ENCODE peak calls at places on chromosome 4, in ten cellular contexts. X, U, I, N, J, G, B, S, P and K are unnamed samples.

GRCh38 chr4:169102011-169102410 is 92.0 kb upstream of the CBR4 start:
- DNase-seq in J (no peak), U (no peak), P (no peak), X (no peak), S (no peak), I (no peak), N (no peak), B (no peak), G (no peak), K (no peak)

GRCh38 chr4:15040916-15041463 is 38.7 kb downstream of the CPEB2 start:
- DNase-seq in P (no peak), J (peak; percentile 11), B (no peak), I (no peak), N (no peak), X (no peak), S (no peak), G (no peak), U (no peak), K (no peak)

GRCh38 chr4:144894525-144894924 is 203.5 kb downstream of the ANAPC10 start:
- DNase-seq in P (no peak), B (no peak), J (no peak), I (no peak), X (no peak), G (no peak), N (no peak), U (no peak), S (no peak), K (no peak)

GRCh38 chr4:109332926-109333464 is 30.5 kb upstream of the COL25A1 start:
- DNase-seq in G (no peak), N (no peak), P (peak; percentile 1), U (no peak), I (peak; percentile 36), S (no peak), B (no peak), X (no peak), J (peak; percentile 29), K (peak; percentile 13)

GRCh38 chr4:122711893-122712292 is 20.6 kb upstream of the BBS12 start:
- DNase-seq in G (no peak), P (no peak), X (no peak), I (no peak), B (no peak), U (no peak), J (no peak), S (no peak), N (no peak), K (no peak)

GRCh38 chr4:108611360-108611759 is 9.0 kb upstream of the RPL34 start:
- DNase-seq in X (no peak), P (no peak), J (no peak), G (no peak), U (no peak), B (no peak), S (no peak), N (no peak), I (no peak), K (no peak)

GRCh38 chr4:79141530-79141929 is 184.3 kb downstream of the NAA11 start:
- DNase-seq in P (no peak), U (no peak), G (no peak), S (no peak), I (peak; percentile 14), B (no peak), J (no peak), X (no peak), N (no peak), K (peak; percentile 0)

GRCh38 chr4:165838575-165838974 is 34.5 kb upstream of the TLL1 start:
- DNase-seq in P (no peak), B (no peak), J (peak; percentile 75), I (no peak), N (no peak), U (no peak), S (no peak), G (no peak), X (no peak), K (no peak)

GRCh38 chr4:10245761-10246160 is 129.2 kb upstream of the WDR1 start:
- DNase-seq in S (no peak), G (no peak), I (no peak), N (no peak), B (no peak), J (peak; percentile 0), X (no peak), U (no peak), P (no peak), K (no peak)

GRCh38 chr4:2868840-2869487 is 25.3 kb downstream of the ADD1 start:
- DNase-seq in I (no peak), G (no peak), S (no peak), J (no peak), X (no peak), N (no peak), B (no peak), P (no peak), U (no peak), K (no peak)